ENCODE peak calls at places on chromosomes 3 and 15, in four cellular contexts. One of them, this sample, is unnamed.

GRCh38 chr15:57503911-57504598 is 87.6 kb upstream of the MYZAP start:
- DNase-seq in GM23338: no peak
- DNase-seq in neural progenitor cell: no peak
- DNase-seq in PC-9: no peak
- DNase-seq in this sample: no peak

GRCh38 chr3:113185436-113185835 is 25.9 kb upstream of the BOC start:
- DNase-seq in GM23338: no peak
- DNase-seq in neural progenitor cell: no peak
- DNase-seq in PC-9: no peak
- DNase-seq in this sample: no peak

GRCh38 chr15:94314639-94315038 is 83.3 kb downstream of the MCTP2 start:
- DNase-seq in GM23338: no peak
- DNase-seq in neural progenitor cell: no peak
- DNase-seq in PC-9: no peak
- DNase-seq in this sample: no peak

GRCh38 chr3:124281453-124282316 is 289.8 kb upstream of the ROPN1 start:
- DNase-seq in GM23338: peak
- DNase-seq in neural progenitor cell: peak
- DNase-seq in PC-9: no peak
- DNase-seq in this sample: peak

GRCh38 chr15:34582461-34583357 is 742 bp downstream of the GOLGA8B start:
- DNase-seq in GM23338: peak
- DNase-seq in neural progenitor cell: peak
- DNase-seq in PC-9: no peak
- DNase-seq in this sample: peak

GRCh38 chr15:47003568-47003967 is 713.7 kb upstream of the SEMA6D start:
- DNase-seq in GM23338: no peak
- DNase-seq in neural progenitor cell: no peak
- DNase-seq in PC-9: no peak
- DNase-seq in this sample: no peak

GRCh38 chr3:102069211-102069662 is 219.9 kb downstream of the NFKBIZ start:
- DNase-seq in GM23338: no peak
- DNase-seq in neural progenitor cell: no peak
- DNase-seq in PC-9: no peak
- DNase-seq in this sample: peak

GRCh38 chr3:7275396-7275795 is 414.5 kb downstream of the GRM7 start:
- DNase-seq in GM23338: no peak
- DNase-seq in neural progenitor cell: no peak
- DNase-seq in PC-9: no peak
- DNase-seq in this sample: no peak

GRCh38 chr3:78660958-78661357 is 1106.8 kb downstream of the ROBO1 start:
- DNase-seq in GM23338: no peak
- DNase-seq in neural progenitor cell: no peak
- DNase-seq in PC-9: no peak
- DNase-seq in this sample: no peak

GRCh38 chr15:40787344-40787841 is 17.6 kb downstream of the C15orf62 start:
- DNase-seq in GM23338: peak
- DNase-seq in neural progenitor cell: no peak
- DNase-seq in PC-9: peak
- DNase-seq in this sample: peak

GRCh38 chr15:79171320-79172031 is 80.9 kb upstream of the RASGRF1 start:
- DNase-seq in GM23338: no peak
- DNase-seq in neural progenitor cell: no peak
- DNase-seq in PC-9: no peak
- DNase-seq in this sample: no peak

GRCh38 chr15:51331141-51331540 is 7.3 kb downstream of the CYP19A1 start:
- DNase-seq in GM23338: no peak
- DNase-seq in neural progenitor cell: no peak
- DNase-seq in PC-9: no peak
- DNase-seq in this sample: no peak

GRCh38 chr3:42497009-42497731 is 5.3 kb upstream of the VIPR1 start:
- DNase-seq in GM23338: peak
- DNase-seq in neural progenitor cell: peak
- DNase-seq in PC-9: peak
- DNase-seq in this sample: peak

GRCh38 chr3:122609798-122610559 is 32.5 kb downstream of the PARP15 start:
- DNase-seq in GM23338: no peak
- DNase-seq in neural progenitor cell: no peak
- DNase-seq in PC-9: peak
- DNase-seq in this sample: peak

GRCh38 chr15:74036271-74037170 is 42.0 kb downstream of the PML start:
- DNase-seq in GM23338: peak
- DNase-seq in neural progenitor cell: peak
- DNase-seq in PC-9: no peak
- DNase-seq in this sample: peak

GRCh38 chr15:45714501-45715488 is 80.0 kb downstream of the SQOR start:
- DNase-seq in GM23338: peak
- DNase-seq in neural progenitor cell: peak
- DNase-seq in PC-9: no peak
- DNase-seq in this sample: peak

GRCh38 chr15:81573098-81573746 is 199.2 kb upstream of the TMC3 start:
- DNase-seq in GM23338: peak
- DNase-seq in neural progenitor cell: no peak
- DNase-seq in PC-9: no peak
- DNase-seq in this sample: no peak

GRCh38 chr3:117486709-117487394 is 777.3 kb downstream of the TUSC7 start:
- DNase-seq in GM23338: no peak
- DNase-seq in neural progenitor cell: peak
- DNase-seq in PC-9: no peak
- DNase-seq in this sample: no peak

GRCh38 chr3:52704611-52705437 is 767 bp downstream of the GLT8D1 start:
- DNase-seq in GM23338: peak
- DNase-seq in neural progenitor cell: peak
- DNase-seq in PC-9: peak
- DNase-seq in this sample: peak

GRCh38 chr15:66042624-66043023 is 173.3 kb downstream of the RAB11A start:
- DNase-seq in GM23338: peak
- DNase-seq in neural progenitor cell: no peak
- DNase-seq in PC-9: no peak
- DNase-seq in this sample: no peak

GRCh38 chr3:71468311-71469130 is 115.0 kb downstream of the FOXP1 start:
- DNase-seq in GM23338: peak
- DNase-seq in neural progenitor cell: no peak
- DNase-seq in PC-9: no peak
- DNase-seq in this sample: no peak

GRCh38 chr3:36489679-36490420 is 109.5 kb downstream of the STAC start:
- DNase-seq in GM23338: no peak
- DNase-seq in neural progenitor cell: no peak
- DNase-seq in PC-9: no peak
- DNase-seq in this sample: no peak

GRCh38 chr3:30578986-30579579 is 27.3 kb upstream of the TGFBR2 start:
- DNase-seq in GM23338: no peak
- DNase-seq in neural progenitor cell: no peak
- DNase-seq in PC-9: no peak
- DNase-seq in this sample: peak

GRCh38 chr3:196694202-196694638 is 17.8 kb downstream of the CEP19 start:
- DNase-seq in GM23338: no peak
- DNase-seq in neural progenitor cell: no peak
- DNase-seq in PC-9: no peak
- DNase-seq in this sample: peak

GRCh38 chr3:149536429-149536828 is 61.9 kb downstream of the TM4SF4 start:
- DNase-seq in GM23338: peak
- DNase-seq in neural progenitor cell: peak
- DNase-seq in PC-9: no peak
- DNase-seq in this sample: no peak

GRCh38 chr3:17874630-17875029 is 132.2 kb upstream of the TBC1D5 start:
- DNase-seq in GM23338: no peak
- DNase-seq in neural progenitor cell: no peak
- DNase-seq in PC-9: no peak
- DNase-seq in this sample: no peak

GRCh38 chr3:191329654-191330308 is 545 bp downstream of the UTS2B start:
- DNase-seq in GM23338: peak
- DNase-seq in neural progenitor cell: peak
- DNase-seq in PC-9: peak
- DNase-seq in this sample: peak

GRCh38 chr3:8802256-8802655 is 32.8 kb upstream of the OXTR start:
- DNase-seq in GM23338: no peak
- DNase-seq in neural progenitor cell: no peak
- DNase-seq in PC-9: no peak
- DNase-seq in this sample: no peak

GRCh38 chr3:133745981-133746721 is at the start of gene TF:
- DNase-seq in GM23338: peak
- DNase-seq in neural progenitor cell: no peak
- DNase-seq in PC-9: no peak
- DNase-seq in this sample: no peak
- TF ChIP-seq EZH2 in GM23338: no peak
- TF ChIP-seq EZH2 in neural progenitor cell: no peak
- TF ChIP-seq EZH2 in PC-9: no peak
- TF ChIP-seq EZH2 in this sample: no peak

GRCh38 chr3:126109860-126110235 is 25.9 kb upstream of the SLC41A3 start:
- DNase-seq in GM23338: no peak
- DNase-seq in neural progenitor cell: no peak
- DNase-seq in PC-9: no peak
- DNase-seq in this sample: no peak
- H2AFZ ChIP-seq in GM23338: no peak
- H2AFZ ChIP-seq in neural progenitor cell: no peak
- H2AFZ ChIP-seq in PC-9: no peak
- H2AFZ ChIP-seq in this sample: no peak

DNA sequence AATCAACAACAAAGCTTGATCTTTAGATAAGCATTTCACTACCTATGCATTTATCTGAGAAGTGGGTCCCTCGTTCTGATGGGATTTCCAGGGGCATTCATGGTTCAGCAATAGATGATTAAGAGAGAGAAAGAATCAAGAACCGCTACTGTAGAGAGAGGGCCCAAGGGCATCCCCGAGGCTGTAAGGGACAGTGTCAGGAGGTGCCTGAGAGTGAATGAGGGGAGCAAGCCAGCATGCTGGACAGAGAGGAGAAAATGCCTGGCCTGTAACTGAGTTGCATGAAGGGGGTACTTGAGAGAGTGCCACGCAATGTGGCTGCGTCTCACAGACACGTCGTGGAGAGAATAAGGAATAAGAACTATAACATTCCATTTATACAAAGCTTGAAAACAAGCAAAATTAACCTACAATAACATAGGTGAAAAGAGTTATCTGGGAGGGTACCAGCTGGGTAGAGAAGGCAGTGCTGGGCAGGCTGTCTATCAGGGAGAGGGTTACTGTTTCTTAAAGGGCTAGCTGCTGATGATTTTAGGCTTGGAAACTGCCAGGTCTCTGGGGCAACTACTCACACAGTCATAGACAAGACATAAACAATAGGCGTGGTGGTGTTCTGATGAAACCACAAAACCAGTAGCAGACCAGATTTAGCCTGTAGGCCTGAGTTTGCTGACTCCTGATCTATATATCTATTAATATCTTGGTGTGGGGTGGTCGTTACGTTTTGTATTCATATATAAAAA is 374.6 kb upstream of the CFAP20DC start:
- DNase-seq in GM23338: no peak
- DNase-seq in neural progenitor cell: no peak
- DNase-seq in PC-9: no peak
- DNase-seq in this sample: peak
- TF ChIP-seq CTCF in GM23338: no peak
- TF ChIP-seq CTCF in neural progenitor cell: no peak
- TF ChIP-seq CTCF in PC-9: no peak
- TF ChIP-seq CTCF in this sample: no peak

DNA sequence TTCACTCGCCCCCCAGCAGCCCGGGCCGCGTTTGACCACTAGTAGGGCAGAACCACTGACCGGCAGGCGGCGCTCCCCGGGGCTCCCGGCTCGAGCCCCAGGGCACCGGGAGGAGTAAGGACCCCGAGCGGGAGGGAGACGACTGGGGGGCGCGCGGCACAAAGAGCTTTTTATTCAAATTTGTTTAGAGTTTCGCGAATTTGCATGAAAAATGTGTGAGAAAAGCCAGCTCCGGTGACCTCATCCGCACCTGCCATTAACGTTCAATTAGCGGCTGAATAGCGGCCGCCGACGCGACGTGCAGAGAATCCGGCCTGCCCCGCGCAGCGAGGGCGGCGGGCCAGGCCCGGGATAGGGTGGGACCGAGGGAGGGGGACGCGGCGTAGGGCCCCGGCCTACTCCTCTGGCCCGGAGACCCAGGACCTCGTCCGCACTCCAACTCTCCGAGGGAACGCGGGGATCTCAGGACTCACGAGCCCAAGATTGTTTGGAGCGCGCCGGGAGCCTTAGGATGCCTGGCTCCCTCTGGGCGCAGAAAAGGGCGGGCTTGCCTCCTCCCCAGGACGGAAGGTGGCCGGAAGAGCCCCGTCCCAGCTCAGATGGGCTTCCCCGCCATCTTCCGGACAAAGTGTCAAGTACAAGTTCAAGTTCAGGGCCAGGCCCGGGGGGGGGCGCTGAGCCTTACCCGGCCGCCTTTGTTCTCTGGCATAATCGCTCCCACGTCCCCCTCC is 64.9 kb upstream of the POLG start:
- DNase-seq in GM23338: peak
- DNase-seq in neural progenitor cell: peak
- DNase-seq in PC-9: no peak
- DNase-seq in this sample: peak
- TF ChIP-seq EZH2 in GM23338: peak
- TF ChIP-seq EZH2 in neural progenitor cell: peak
- TF ChIP-seq EZH2 in PC-9: no peak
- TF ChIP-seq EZH2 in this sample: no peak

GRCh38 chr3:134680796-134681526 is 30.1 kb upstream of the KY start:
- DNase-seq in GM23338: no peak
- DNase-seq in neural progenitor cell: no peak
- DNase-seq in PC-9: no peak
- DNase-seq in this sample: no peak
- H2AFZ ChIP-seq in GM23338: no peak
- H2AFZ ChIP-seq in neural progenitor cell: no peak
- H2AFZ ChIP-seq in PC-9: no peak
- H2AFZ ChIP-seq in this sample: no peak

GRCh38 chr3:100650651-100651611 is 41.5 kb downstream of the ADGRG7 start:
- DNase-seq in GM23338: no peak
- DNase-seq in neural progenitor cell: no peak
- DNase-seq in PC-9: peak
- DNase-seq in this sample: peak
- TF ChIP-seq CTCF in GM23338: no peak
- TF ChIP-seq CTCF in neural progenitor cell: no peak
- TF ChIP-seq CTCF in PC-9: peak
- TF ChIP-seq CTCF in this sample: peak

DNA sequence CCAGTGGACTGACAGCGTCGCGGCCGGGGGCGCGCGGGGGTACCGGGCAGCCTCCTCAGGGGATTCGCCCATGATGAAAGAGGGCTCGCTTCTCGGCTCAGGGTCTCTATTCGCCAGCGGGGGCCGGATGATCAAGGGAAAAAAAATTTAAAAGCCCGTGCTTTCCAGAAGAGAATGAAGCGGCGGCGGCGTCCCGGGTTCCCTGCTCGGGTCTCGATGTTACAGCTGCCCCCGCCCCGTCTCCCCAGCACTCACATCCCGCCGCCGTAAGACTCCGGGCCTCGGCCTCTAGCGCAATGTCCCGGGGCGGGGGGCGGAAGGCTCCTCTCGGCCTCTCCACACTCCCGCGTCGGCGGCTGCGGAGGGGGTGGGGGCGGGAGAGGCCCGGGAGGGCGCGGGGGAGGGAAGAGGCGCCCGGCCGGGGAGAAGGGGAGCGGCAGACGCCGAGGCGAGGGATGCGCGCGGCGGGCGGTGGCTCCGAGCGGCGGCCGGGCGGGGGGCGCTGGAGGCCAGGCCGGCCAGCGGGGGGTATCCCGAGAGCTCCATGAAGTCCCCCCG is 4.4 kb downstream of the PTH1R start:
- DNase-seq in GM23338: peak
- DNase-seq in neural progenitor cell: peak
- DNase-seq in PC-9: no peak
- DNase-seq in this sample: no peak
- TF ChIP-seq EZH2 in GM23338: no peak
- TF ChIP-seq EZH2 in neural progenitor cell: peak
- TF ChIP-seq EZH2 in PC-9: no peak
- TF ChIP-seq EZH2 in this sample: no peak

This sample was measured in PC-3.